ENCODE peak calls at places on chromosomes 3 and 15, in six cellular contexts. One of them, this sample, is unnamed.

GRCh38 chr3:23649502-23649901 is 156.3 kb upstream of the UBE2E1 start:
- DNase-seq in HCT116: no peak
- DNase-seq in ascending aorta: no peak
- DNase-seq in IMR-90: no peak
- DNase-seq in right cardiac atrium: no peak
- DNase-seq in MM.1S: no peak
- DNase-seq in this sample: no peak

GRCh38 chr15:89083246-89083645 is 5.0 kb upstream of the ABHD2 start:
- DNase-seq in right cardiac atrium: no peak
- DNase-seq in HCT116: no peak
- DNase-seq in MM.1S: no peak
- DNase-seq in IMR-90: no peak
- DNase-seq in ascending aorta: no peak
- DNase-seq in this sample: no peak

GRCh38 chr3:94082412-94082937 is 19.6 kb downstream of the NSUN3 start:
- DNase-seq in ascending aorta: no peak
- DNase-seq in HCT116: no peak
- DNase-seq in MM.1S: no peak
- DNase-seq in IMR-90: no peak
- DNase-seq in right cardiac atrium: no peak
- DNase-seq in this sample: no peak

GRCh38 chr3:124512881-124513609 is 217.2 kb upstream of the UMPS start:
- DNase-seq in IMR-90: peak
- DNase-seq in HCT116: no peak
- DNase-seq in ascending aorta: no peak
- DNase-seq in MM.1S: no peak
- DNase-seq in right cardiac atrium: no peak
- DNase-seq in this sample: no peak

GRCh38 chr15:55916666-55917409 is 76.6 kb downstream of the NEDD4 start:
- DNase-seq in right cardiac atrium: no peak
- DNase-seq in HCT116: no peak
- DNase-seq in MM.1S: no peak
- DNase-seq in ascending aorta: no peak
- DNase-seq in IMR-90: peak
- DNase-seq in this sample: no peak

GRCh38 chr3:196639517-196640500 is at the start of gene NRROS:
- DNase-seq in IMR-90: peak
- DNase-seq in HCT116: no peak
- DNase-seq in ascending aorta: peak
- DNase-seq in right cardiac atrium: peak
- DNase-seq in MM.1S: peak
- DNase-seq in this sample: no peak

GRCh38 chr15:73716417-73716816 is 32.2 kb downstream of the CD276 start:
- DNase-seq in IMR-90: no peak
- DNase-seq in MM.1S: no peak
- DNase-seq in HCT116: no peak
- DNase-seq in right cardiac atrium: peak
- DNase-seq in ascending aorta: no peak
- DNase-seq in this sample: no peak

GRCh38 chr3:72699631-72700030 is 148.6 kb downstream of the SHQ1 start:
- DNase-seq in HCT116: no peak
- DNase-seq in right cardiac atrium: no peak
- DNase-seq in ascending aorta: no peak
- DNase-seq in MM.1S: no peak
- DNase-seq in IMR-90: no peak
- DNase-seq in this sample: no peak

GRCh38 chr15:100889359-100890058 is 9.9 kb downstream of the ALDH1A3 start:
- DNase-seq in ascending aorta: no peak
- DNase-seq in HCT116: no peak
- DNase-seq in right cardiac atrium: peak
- DNase-seq in MM.1S: no peak
- DNase-seq in IMR-90: peak
- DNase-seq in this sample: peak

GRCh38 chr15:100890850-100891249 is 11.2 kb downstream of the ALDH1A3 start:
- DNase-seq in right cardiac atrium: no peak
- DNase-seq in ascending aorta: no peak
- DNase-seq in HCT116: no peak
- DNase-seq in MM.1S: no peak
- DNase-seq in IMR-90: no peak
- DNase-seq in this sample: peak

GRCh38 chr15:100892013-100892355 is 12.4 kb downstream of the ALDH1A3 start:
- DNase-seq in HCT116: no peak
- DNase-seq in IMR-90: no peak
- DNase-seq in right cardiac atrium: no peak
- DNase-seq in MM.1S: no peak
- DNase-seq in ascending aorta: no peak
- DNase-seq in this sample: peak

GRCh38 chr15:100891316-100892012 is 11.8 kb downstream of the ALDH1A3 start:
- DNase-seq in ascending aorta: no peak
- DNase-seq in MM.1S: no peak
- DNase-seq in IMR-90: no peak
- DNase-seq in right cardiac atrium: no peak
- DNase-seq in HCT116: no peak
- DNase-seq in this sample: peak

DNA sequence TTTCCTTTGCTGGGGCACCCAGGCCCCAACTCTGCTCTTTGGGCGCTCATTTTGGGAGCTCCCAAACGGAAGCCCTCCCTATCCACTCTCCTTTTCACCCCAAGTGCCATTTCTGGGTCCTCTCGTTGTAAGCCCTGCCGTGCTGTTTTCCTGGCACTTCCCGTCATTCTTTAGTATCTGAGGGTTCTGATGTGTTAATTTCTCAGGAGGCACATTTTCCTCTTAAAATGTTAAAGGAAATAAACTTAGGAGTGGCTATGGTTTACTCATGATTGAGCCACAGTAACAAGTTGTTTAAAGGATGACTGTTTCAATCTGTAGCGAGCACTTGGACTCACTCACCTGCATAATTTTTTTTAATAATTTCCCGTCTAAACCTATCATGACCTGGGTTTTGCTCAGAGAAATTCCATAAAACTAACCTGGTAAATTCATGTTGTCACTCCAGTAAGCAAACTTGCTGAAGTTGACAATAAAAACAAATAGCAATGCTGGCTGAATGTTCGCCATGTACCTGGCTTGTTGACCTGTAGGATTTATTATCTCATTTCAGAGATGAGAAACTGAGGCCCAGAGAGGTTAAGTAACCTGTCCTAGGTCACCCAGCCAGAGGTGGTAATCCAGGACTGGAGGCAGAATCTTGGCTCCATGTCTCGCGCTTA is 10.6 kb downstream of the ALDH1A3 start:
- DNase-seq in MM.1S: no peak
- DNase-seq in ascending aorta: no peak
- DNase-seq in right cardiac atrium: no peak
- DNase-seq in HCT116: no peak
- DNase-seq in IMR-90: no peak
- DNase-seq in this sample: peak
- H3K27ac ChIP-seq in MM.1S: no peak
- H3K27ac ChIP-seq in ascending aorta: peak
- H3K27ac ChIP-seq in right cardiac atrium: no peak
- H3K27ac ChIP-seq in HCT116: no peak
- H3K27ac ChIP-seq in IMR-90: no peak
- H3K27ac ChIP-seq in this sample: peak

DNA sequence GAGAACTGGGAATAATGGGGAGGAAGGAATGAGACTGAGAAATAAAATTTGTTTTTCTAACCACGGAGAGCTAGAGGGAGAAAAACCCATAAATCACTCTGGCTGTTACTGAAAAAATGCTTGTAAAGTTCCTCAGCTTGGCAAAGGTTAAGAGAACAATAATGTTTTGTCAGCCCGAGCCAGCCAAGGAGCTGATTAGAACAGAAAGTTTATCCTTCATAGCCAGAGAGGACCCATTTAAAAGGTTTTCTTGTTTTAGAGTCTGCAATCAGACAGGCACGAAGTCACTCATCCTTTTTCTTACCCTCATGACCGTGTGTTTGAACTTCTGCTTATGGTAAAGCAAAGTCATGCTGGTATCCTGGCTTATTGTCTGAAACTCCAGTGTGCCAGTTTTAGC is 13.7 kb upstream of the STXBP5L start:
- DNase-seq in ascending aorta: no peak
- DNase-seq in right cardiac atrium: no peak
- DNase-seq in HCT116: peak
- DNase-seq in MM.1S: no peak
- DNase-seq in IMR-90: no peak
- DNase-seq in this sample: no peak
- H3K27ac ChIP-seq in ascending aorta: no peak
- H3K27ac ChIP-seq in right cardiac atrium: no peak
- H3K27ac ChIP-seq in HCT116: no peak
- H3K27ac ChIP-seq in MM.1S: no peak
- H3K27ac ChIP-seq in IMR-90: no peak
- H3K27ac ChIP-seq in this sample: no peak

DNA sequence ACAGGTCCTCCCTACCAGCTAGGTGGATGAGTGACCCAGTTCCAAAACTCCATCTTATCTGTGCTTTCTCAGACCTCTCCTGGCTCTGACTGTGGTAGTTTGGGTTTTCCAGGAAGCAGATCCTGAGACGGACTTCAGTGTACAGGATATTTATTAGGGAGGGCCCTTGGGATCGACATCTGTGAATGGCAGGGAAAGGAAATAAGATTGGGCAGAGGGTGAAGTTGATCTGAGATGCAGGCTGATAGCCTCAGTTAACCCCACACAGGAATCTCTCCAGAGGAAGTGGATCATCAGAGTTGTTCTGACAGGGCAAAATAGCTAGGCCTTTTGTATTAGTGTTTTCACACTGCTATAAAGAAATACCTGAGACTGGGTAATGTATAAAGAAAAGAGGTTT is 16.7 kb upstream of the MAPK6 start:
- DNase-seq in HCT116: no peak
- DNase-seq in ascending aorta: no peak
- DNase-seq in right cardiac atrium: no peak
- DNase-seq in MM.1S: no peak
- DNase-seq in IMR-90: no peak
- DNase-seq in this sample: no peak
- H3K27ac ChIP-seq in HCT116: no peak
- H3K27ac ChIP-seq in ascending aorta: no peak
- H3K27ac ChIP-seq in right cardiac atrium: no peak
- H3K27ac ChIP-seq in MM.1S: no peak
- H3K27ac ChIP-seq in IMR-90: no peak
- H3K27ac ChIP-seq in this sample: no peak

GRCh38 chr3:102163039-102163817 is 271.6 kb upstream of the ZPLD1 start:
- DNase-seq in MM.1S: no peak
- DNase-seq in HCT116: no peak
- DNase-seq in IMR-90: peak
- DNase-seq in ascending aorta: no peak
- DNase-seq in right cardiac atrium: peak
- DNase-seq in this sample: no peak
- H3K27ac ChIP-seq in MM.1S: no peak
- H3K27ac ChIP-seq in HCT116: no peak
- H3K27ac ChIP-seq in IMR-90: peak
- H3K27ac ChIP-seq in ascending aorta: peak
- H3K27ac ChIP-seq in right cardiac atrium: peak
- H3K27ac ChIP-seq in this sample: peak

DNA sequence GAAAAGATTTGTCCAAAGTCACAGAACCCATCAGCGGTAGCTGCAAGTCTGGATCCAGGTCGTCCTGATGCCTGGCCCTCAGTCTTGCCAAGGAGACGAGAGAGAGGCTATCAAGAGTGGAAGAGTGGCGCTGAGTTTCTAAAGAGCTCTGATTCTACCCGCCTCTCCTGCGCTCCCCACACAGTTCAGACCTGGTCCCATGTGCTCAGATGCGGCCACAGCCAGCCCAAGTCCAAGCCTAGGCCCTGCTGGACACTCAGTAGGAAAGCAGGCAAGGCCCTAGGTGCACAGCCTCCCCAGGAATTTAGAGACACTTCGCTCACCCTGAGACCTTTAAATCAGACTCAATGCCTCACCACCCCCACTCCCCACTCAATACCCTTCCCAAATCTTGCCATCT is 32.4 kb downstream of the CCDC12 start:
- DNase-seq in HCT116: no peak
- DNase-seq in IMR-90: no peak
- DNase-seq in right cardiac atrium: no peak
- DNase-seq in MM.1S: no peak
- DNase-seq in ascending aorta: no peak
- DNase-seq in this sample: no peak
- H3K27ac ChIP-seq in HCT116: peak
- H3K27ac ChIP-seq in IMR-90: no peak
- H3K27ac ChIP-seq in right cardiac atrium: peak
- H3K27ac ChIP-seq in MM.1S: no peak
- H3K27ac ChIP-seq in ascending aorta: peak
- H3K27ac ChIP-seq in this sample: peak

DNA sequence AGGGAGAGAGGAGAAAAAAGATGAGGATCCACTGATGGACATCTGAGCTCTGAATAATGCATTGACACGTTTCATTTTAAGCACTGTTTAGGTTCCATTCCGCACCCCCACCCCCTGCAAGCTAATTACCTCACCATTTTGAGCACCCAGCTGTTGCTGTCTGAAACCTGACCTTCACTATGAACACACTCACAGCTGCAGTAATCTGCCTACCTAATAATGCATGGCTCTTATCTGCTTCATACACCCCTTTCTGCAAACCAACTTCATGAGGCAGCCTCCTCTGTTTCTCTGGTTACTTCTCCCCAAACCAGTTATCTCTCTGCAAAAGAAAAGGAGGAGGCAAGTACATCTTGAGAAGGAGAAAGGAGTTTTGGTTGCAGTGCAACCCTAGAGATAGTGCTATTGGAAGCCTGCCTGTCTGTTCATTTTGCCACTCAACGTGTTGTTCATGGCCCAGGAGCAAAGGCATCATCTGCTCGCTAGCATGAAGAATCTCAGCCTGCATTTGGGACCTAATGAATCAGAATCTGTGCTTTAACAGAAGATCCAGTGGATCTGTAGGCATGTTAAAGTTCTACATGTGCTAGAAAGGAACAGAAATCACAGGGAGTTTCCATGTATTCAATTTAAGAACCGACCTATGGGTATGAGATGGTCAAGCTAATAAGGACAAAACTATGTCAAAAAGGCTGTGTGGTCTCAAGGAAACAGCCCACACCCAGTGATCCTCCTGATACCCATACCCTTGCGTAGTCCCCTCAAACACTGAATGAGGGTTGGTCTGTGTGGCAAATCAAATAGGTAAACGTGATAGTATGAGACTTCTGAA is 87.2 kb downstream of the MB21D2 start:
- DNase-seq in MM.1S: no peak
- DNase-seq in IMR-90: peak
- DNase-seq in right cardiac atrium: no peak
- DNase-seq in ascending aorta: no peak
- DNase-seq in HCT116: no peak
- DNase-seq in this sample: no peak
- H3K27ac ChIP-seq in MM.1S: no peak
- H3K27ac ChIP-seq in IMR-90: peak
- H3K27ac ChIP-seq in right cardiac atrium: no peak
- H3K27ac ChIP-seq in ascending aorta: peak
- H3K27ac ChIP-seq in HCT116: no peak
- H3K27ac ChIP-seq in this sample: peak

This sample was measured in RWPE2.